ENCODE peak calls at places on chromosome 6, in seven cellular contexts. V, I, C, J, R, U and X are unnamed samples.

GRCh38 chr6:121305957-121306607 is 28.2 kb downstream of the TBC1D32 start:
- DNase-seq in V (peak; percentile 30), I (no peak), C (peak; percentile 23), J (no peak), R (peak; percentile 17), U (no peak), X (no peak)

GRCh38 chr6:26501482-26501986 is 1.4 kb downstream of the BTN1A1 start:
- DNase-seq in V (no peak), I (peak; percentile 86), C (no peak), J (peak; percentile 17), R (peak; percentile 33), U (peak; percentile 58), X (no peak)

GRCh38 chr6:89351632-89352328 is 742 bp downstream of the UBE2J1 start:
- DNase-seq in V (no peak), I (no peak), C (no peak), J (no peak), R (no peak), U (no peak), X (no peak)

GRCh38 chr6:162058281-162058875 is 669.2 kb downstream of the PRKN start:
- DNase-seq in V (no peak), I (no peak), C (no peak), J (no peak), R (no peak), U (no peak), X (no peak)

GRCh38 chr6:52650946-52651345 is 20.0 kb upstream of the TMEM14A start:
- DNase-seq in V (no peak), I (no peak), C (no peak), J (no peak), R (peak; percentile 15), U (no peak), X (no peak)

GRCh38 chr6:3956054-3956453 is 106.9 kb downstream of the FAM50B start:
- DNase-seq in V (no peak), I (no peak), C (no peak), J (no peak), R (no peak), U (no peak), X (no peak)

GRCh38 chr6:30500421-30501069 is 11.2 kb downstream of the HLA-E start:
- DNase-seq in V (no peak), I (no peak), C (no peak), J (no peak), R (peak; percentile 23), U (no peak), X (no peak)

GRCh38 chr6:15818044-15818443 is 155.2 kb upstream of the DTNBP1 start:
- DNase-seq in V (no peak), I (peak; percentile 19), C (no peak), J (no peak), R (no peak), U (no peak), X (no peak)

GRCh38 chr6:119881416-119881815 is 531.9 kb upstream of the MAN1A1 start:
- DNase-seq in V (no peak), I (no peak), C (no peak), J (no peak), R (peak; percentile 27), U (no peak), X (no peak)